ENCODE peak calls at places on chromosome 13, in six cellular contexts. E, T, G, O, R and X are unnamed samples.

GRCh38 chr13:20178156-20178555 is 14.6 kb downstream of the GJB2 start:
- DNase-seq in E (no peak), T (no peak), G (no peak), O (no peak), R (no peak), X (no peak)

GRCh38 chr13:81540777-81541176 is 1199.9 kb upstream of the SPRY2 start:
- DNase-seq in E (no peak), T (peak; percentile 4), G (no peak), O (no peak), R (no peak), X (no peak)

GRCh38 chr13:98664924-98665637 is 87.4 kb downstream of the SLC15A1 start:
- DNase-seq in E (no peak), T (no peak), G (no peak), O (no peak), R (no peak), X (no peak)

GRCh38 chr13:20118268-20119140 is 42.3 kb downstream of the GJA3 start:
- DNase-seq in E (peak; percentile 76), T (peak; percentile 59), G (peak; percentile 20), O (peak; percentile 29), R (no peak), X (no peak)

GRCh38 chr13:94464771-94465170 is 14.7 kb downstream of the DCT start:
- DNase-seq in E (no peak), T (peak; percentile 3), G (no peak), O (no peak), R (no peak), X (no peak)

GRCh38 chr13:33932765-33933406 is 114.9 kb downstream of the RFC3 start:
- DNase-seq in E (no peak), T (no peak), G (no peak), O (no peak), R (peak; percentile 21), X (no peak)

GRCh38 chr13:75796825-75797224 is 160.7 kb downstream of the LMO7 start:
- DNase-seq in E (no peak), T (no peak), G (no peak), O (no peak), R (no peak), X (no peak)

GRCh38 chr13:40077396-40078027 is 422.1 kb downstream of the COG6 start:
- DNase-seq in E (no peak), T (no peak), G (no peak), O (no peak), R (no peak), X (no peak)

GRCh38 chr13:27770809-27771208 is 21.5 kb upstream of the GSX1 start:
- DNase-seq in E (no peak), T (peak; percentile 11), G (no peak), O (peak; percentile 20), R (no peak), X (no peak)

GRCh38 chr13:86608739-86609138 is 809.5 kb upstream of the SLITRK6 start:
- DNase-seq in E (no peak), T (no peak), G (no peak), O (no peak), R (no peak), X (no peak)

GRCh38 chr13:113367771-113368170 is 3.8 kb upstream of the GRTP1 start:
- DNase-seq in E (no peak), T (no peak), G (no peak), O (no peak), R (no peak), X (no peak)

GRCh38 chr13:112722433-112723250 is 32.8 kb downstream of the ATP11A start:
- DNase-seq in E (no peak), T (peak; percentile 87), G (no peak), O (no peak), R (peak; percentile 41), X (peak; percentile 95)

GRCh38 chr13:107867701-107868661 is 347.4 kb downstream of the LIG4 start:
- DNase-seq in E (peak; percentile 51), T (peak; percentile 58), G (no peak), O (peak; percentile 12), R (no peak), X (no peak)

GRCh38 chr13:65594255-65594654 is 1635.9 kb downstream of the PCDH9 start:
- DNase-seq in E (no peak), T (peak; percentile 89), G (no peak), O (no peak), R (no peak), X (no peak)

GRCh38 chr13:103731959-103732358 is 665.7 kb upstream of the SLC10A2 start:
- DNase-seq in E (no peak), T (no peak), G (no peak), O (no peak), R (no peak), X (no peak)

GRCh38 chr13:108269601-108270328 is at the start of gene TNFSF13B:
- DNase-seq in E (no peak), T (peak; percentile 59), G (peak; percentile 13), O (peak; percentile 90), R (no peak), X (no peak)

GRCh38 chr13:73000027-73000674 is 58.7 kb upstream of the KLF5 start:
- DNase-seq in E (no peak), T (no peak), G (no peak), O (peak; percentile 46), R (no peak), X (peak; percentile 23)

GRCh38 chr13:43339145-43339820 is 315.9 kb downstream of the DNAJC15 start:
- DNase-seq in E (no peak), T (no peak), G (no peak), O (no peak), R (no peak), X (no peak)

GRCh38 chr13:37047032-37047431 is 12.5 kb downstream of the SUPT20H start:
- DNase-seq in E (no peak), T (no peak), G (no peak), O (no peak), R (no peak), X (no peak)

GRCh38 chr13:51222510-51223283 is 499 bp downstream of the FAM124A start:
- DNase-seq in E (no peak), T (no peak), G (no peak), O (no peak), R (no peak), X (no peak)